ENCODE peak calls at places on chromosome 14, in six cellular contexts. One of them, this sample, is unnamed.

GRCh38 chr14:65229431-65230286 is 127.3 kb upstream of the MAX start:
- DNase-seq in mucosa of descending colon: peak; percentile 57
- DNase-seq in neural progenitor cell: peak; percentile 68
- DNase-seq in CD8-positive, alpha-beta memory T cell: no peak
- DNase-seq in lung: no peak
- DNase-seq in lower lobe of right lung: peak; percentile 56
- DNase-seq in this sample: no peak

GRCh38 chr14:52944267-52944666 is 6.6 kb downstream of the FERMT2 start:
- DNase-seq in mucosa of descending colon: no peak
- DNase-seq in CD8-positive, alpha-beta memory T cell: no peak
- DNase-seq in lung: no peak
- DNase-seq in lower lobe of right lung: no peak
- DNase-seq in neural progenitor cell: no peak
- DNase-seq in this sample: no peak

GRCh38 chr14:74868739-74869138 is 7.2 kb downstream of the PROX2 start:
- DNase-seq in lung: no peak
- DNase-seq in mucosa of descending colon: no peak
- DNase-seq in CD8-positive, alpha-beta memory T cell: no peak
- DNase-seq in neural progenitor cell: no peak
- DNase-seq in lower lobe of right lung: no peak
- DNase-seq in this sample: no peak

GRCh38 chr14:52395728-52396127 is 81.6 kb downstream of the PTGER2 start:
- DNase-seq in neural progenitor cell: no peak
- DNase-seq in lung: no peak
- DNase-seq in mucosa of descending colon: no peak
- DNase-seq in CD8-positive, alpha-beta memory T cell: no peak
- DNase-seq in lower lobe of right lung: no peak
- DNase-seq in this sample: no peak

GRCh38 chr14:88552859-88553258 is 1.9 kb downstream of the PTPN21 start:
- DNase-seq in lung: no peak
- DNase-seq in lower lobe of right lung: no peak
- DNase-seq in CD8-positive, alpha-beta memory T cell: no peak
- DNase-seq in mucosa of descending colon: no peak
- DNase-seq in neural progenitor cell: no peak
- DNase-seq in this sample: no peak

GRCh38 chr14:98606041-98606640 is 665.9 kb downstream of the BCL11B start:
- DNase-seq in lung: no peak
- DNase-seq in neural progenitor cell: no peak
- DNase-seq in mucosa of descending colon: no peak
- DNase-seq in lower lobe of right lung: no peak
- DNase-seq in CD8-positive, alpha-beta memory T cell: no peak
- DNase-seq in this sample: no peak

GRCh38 chr14:33780035-33780434 is 170.8 kb downstream of the EGLN3 start:
- DNase-seq in neural progenitor cell: no peak
- DNase-seq in lung: no peak
- DNase-seq in lower lobe of right lung: no peak
- DNase-seq in mucosa of descending colon: no peak
- DNase-seq in CD8-positive, alpha-beta memory T cell: no peak
- DNase-seq in this sample: no peak

GRCh38 chr14:41137741-41138140 is 468.9 kb upstream of the LRFN5 start:
- DNase-seq in lung: no peak
- DNase-seq in lower lobe of right lung: no peak
- DNase-seq in mucosa of descending colon: no peak
- DNase-seq in neural progenitor cell: no peak
- DNase-seq in CD8-positive, alpha-beta memory T cell: no peak
- DNase-seq in this sample: no peak

GRCh38 chr14:104665663-104666522 is 23.5 kb upstream of the INF2 start:
- DNase-seq in CD8-positive, alpha-beta memory T cell: no peak
- DNase-seq in mucosa of descending colon: peak; percentile 81
- DNase-seq in lung: no peak
- DNase-seq in neural progenitor cell: peak; percentile 95
- DNase-seq in lower lobe of right lung: no peak
- DNase-seq in this sample: no peak

GRCh38 chr14:95533822-95534221 is 1.0 kb upstream of the GLRX5 start:
- DNase-seq in lung: no peak
- DNase-seq in mucosa of descending colon: peak; percentile 53
- DNase-seq in lower lobe of right lung: no peak
- DNase-seq in CD8-positive, alpha-beta memory T cell: no peak
- DNase-seq in neural progenitor cell: peak; percentile 37
- DNase-seq in this sample: no peak

GRCh38 chr14:67387195-67387594 is 24.8 kb downstream of the PLEK2 start:
- DNase-seq in neural progenitor cell: no peak
- DNase-seq in CD8-positive, alpha-beta memory T cell: no peak
- DNase-seq in lung: no peak
- DNase-seq in mucosa of descending colon: no peak
- DNase-seq in lower lobe of right lung: no peak
- DNase-seq in this sample: no peak

GRCh38 chr14:64721391-64721791 is 17.2 kb downstream of the PLEKHG3 start:
- DNase-seq in lower lobe of right lung: no peak
- DNase-seq in mucosa of descending colon: peak; percentile 72
- DNase-seq in lung: no peak
- DNase-seq in CD8-positive, alpha-beta memory T cell: no peak
- DNase-seq in neural progenitor cell: no peak
- DNase-seq in this sample: no peak

GRCh38 chr14:103260629-103261124 is 73.4 kb upstream of the EIF5 start:
- DNase-seq in CD8-positive, alpha-beta memory T cell: no peak
- DNase-seq in neural progenitor cell: no peak
- DNase-seq in lower lobe of right lung: peak; percentile 59
- DNase-seq in mucosa of descending colon: peak; percentile 58
- DNase-seq in lung: peak; percentile 42
- DNase-seq in this sample: peak; percentile 81

GRCh38 chr14:21534576-21534975 is 8.4 kb upstream of the SALL2 start:
- DNase-seq in lower lobe of right lung: no peak
- DNase-seq in lung: no peak
- DNase-seq in mucosa of descending colon: no peak
- DNase-seq in CD8-positive, alpha-beta memory T cell: no peak
- DNase-seq in neural progenitor cell: peak; percentile 63
- DNase-seq in this sample: no peak

GRCh38 chr14:77663289-77663688 is 44.5 kb downstream of the ALKBH1 start:
- DNase-seq in lower lobe of right lung: no peak
- DNase-seq in mucosa of descending colon: no peak
- DNase-seq in lung: no peak
- DNase-seq in neural progenitor cell: no peak
- DNase-seq in CD8-positive, alpha-beta memory T cell: no peak
- DNase-seq in this sample: no peak

GRCh38 chr14:34501997-34502396 is 37.5 kb downstream of the EAPP start:
- DNase-seq in lower lobe of right lung: no peak
- DNase-seq in mucosa of descending colon: no peak
- DNase-seq in lung: no peak
- DNase-seq in CD8-positive, alpha-beta memory T cell: no peak
- DNase-seq in neural progenitor cell: no peak
- DNase-seq in this sample: no peak

GRCh38 chr14:56057071-56057865 is 60.9 kb upstream of the PELI2 start:
- DNase-seq in mucosa of descending colon: no peak
- DNase-seq in neural progenitor cell: peak; percentile 73
- DNase-seq in CD8-positive, alpha-beta memory T cell: no peak
- DNase-seq in lower lobe of right lung: no peak
- DNase-seq in lung: no peak
- DNase-seq in this sample: no peak

GRCh38 chr14:34018564-34019244 is 67.8 kb upstream of the EGLN3 start:
- DNase-seq in neural progenitor cell: no peak
- DNase-seq in CD8-positive, alpha-beta memory T cell: no peak
- DNase-seq in lung: no peak
- DNase-seq in lower lobe of right lung: no peak
- DNase-seq in mucosa of descending colon: no peak
- DNase-seq in this sample: peak; percentile 81

GRCh38 chr14:74980746-74981661 is 21.7 kb upstream of the EIF2B2 start:
- DNase-seq in mucosa of descending colon: no peak
- DNase-seq in CD8-positive, alpha-beta memory T cell: no peak
- DNase-seq in lung: no peak
- DNase-seq in neural progenitor cell: peak; percentile 96
- DNase-seq in lower lobe of right lung: no peak
- DNase-seq in this sample: no peak

GRCh38 chr14:90429764-90430163 is 32.9 kb downstream of the CALM1 start:
- DNase-seq in mucosa of descending colon: no peak
- DNase-seq in CD8-positive, alpha-beta memory T cell: no peak
- DNase-seq in lower lobe of right lung: no peak
- DNase-seq in neural progenitor cell: no peak
- DNase-seq in lung: no peak
- DNase-seq in this sample: no peak

GRCh38 chr14:23638414-23639047 is 2.4 kb downstream of the DHRS2 start:
- DNase-seq in lower lobe of right lung: no peak
- DNase-seq in CD8-positive, alpha-beta memory T cell: no peak
- DNase-seq in neural progenitor cell: no peak
- DNase-seq in lung: no peak
- DNase-seq in mucosa of descending colon: no peak
- DNase-seq in this sample: no peak

GRCh38 chr14:100438678-100439592 is 115.8 kb downstream of the SLC25A47 start:
- DNase-seq in lower lobe of right lung: peak; percentile 64
- DNase-seq in lung: peak; percentile 54
- DNase-seq in neural progenitor cell: no peak
- DNase-seq in CD8-positive, alpha-beta memory T cell: no peak
- DNase-seq in mucosa of descending colon: peak; percentile 84
- DNase-seq in this sample: peak; percentile 53

GRCh38 chr14:104749111-104749649 is 3.8 kb upstream of the SIVA1 start:
- DNase-seq in neural progenitor cell: peak; percentile 42
- DNase-seq in mucosa of descending colon: peak; percentile 68
- DNase-seq in lower lobe of right lung: no peak
- DNase-seq in lung: no peak
- DNase-seq in CD8-positive, alpha-beta memory T cell: no peak
- DNase-seq in this sample: no peak

GRCh38 chr14:76773956-76774355 is 12.7 kb downstream of the VASH1 start:
- DNase-seq in neural progenitor cell: no peak
- DNase-seq in CD8-positive, alpha-beta memory T cell: no peak
- DNase-seq in lower lobe of right lung: no peak
- DNase-seq in mucosa of descending colon: no peak
- DNase-seq in lung: peak; percentile 27
- DNase-seq in this sample: peak; percentile 54

GRCh38 chr14:24317141-24317927 is 6.0 kb downstream of the LTB4R start:
- DNase-seq in neural progenitor cell: no peak
- DNase-seq in mucosa of descending colon: no peak
- DNase-seq in lung: no peak
- DNase-seq in CD8-positive, alpha-beta memory T cell: no peak
- DNase-seq in lower lobe of right lung: no peak
- DNase-seq in this sample: no peak

GRCh38 chr14:57078054-57078453 is 190.7 kb downstream of the EXOC5 start:
- DNase-seq in lower lobe of right lung: no peak
- DNase-seq in CD8-positive, alpha-beta memory T cell: no peak
- DNase-seq in mucosa of descending colon: no peak
- DNase-seq in neural progenitor cell: no peak
- DNase-seq in lung: no peak
- DNase-seq in this sample: no peak

GRCh38 chr14:23056956-23057756 is at the start of gene CDH24:
- DNase-seq in lung: peak; percentile 63
- DNase-seq in mucosa of descending colon: peak; percentile 86
- DNase-seq in neural progenitor cell: peak; percentile 94
- DNase-seq in CD8-positive, alpha-beta memory T cell: peak; percentile 67
- DNase-seq in lower lobe of right lung: peak; percentile 79
- DNase-seq in this sample: no peak

GRCh38 chr14:64212666-64213065 is 81.5 kb downstream of the ESR2 start:
- DNase-seq in lung: no peak
- DNase-seq in mucosa of descending colon: no peak
- DNase-seq in lower lobe of right lung: no peak
- DNase-seq in CD8-positive, alpha-beta memory T cell: no peak
- DNase-seq in neural progenitor cell: no peak
- DNase-seq in this sample: no peak

GRCh38 chr14:94021416-94022157 is 4.6 kb upstream of the OTUB2 start:
- DNase-seq in lower lobe of right lung: no peak
- DNase-seq in lung: no peak
- DNase-seq in CD8-positive, alpha-beta memory T cell: no peak
- DNase-seq in neural progenitor cell: no peak
- DNase-seq in mucosa of descending colon: no peak
- DNase-seq in this sample: no peak

GRCh38 chr14:101120636-101121398 is 217.3 kb upstream of the RTL1 start:
- DNase-seq in lung: peak; percentile 55
- DNase-seq in mucosa of descending colon: no peak
- DNase-seq in lower lobe of right lung: peak; percentile 81
- DNase-seq in neural progenitor cell: no peak
- DNase-seq in CD8-positive, alpha-beta memory T cell: no peak
- DNase-seq in this sample: peak; percentile 59

GRCh38 chr14:95514131-95515079 is 2.0 kb downstream of the SYNE3 start:
- DNase-seq in lower lobe of right lung: peak; percentile 54
- DNase-seq in CD8-positive, alpha-beta memory T cell: no peak
- DNase-seq in lung: no peak
- DNase-seq in mucosa of descending colon: peak; percentile 25
- DNase-seq in neural progenitor cell: no peak
- DNase-seq in this sample: no peak

GRCh38 chr14:69633238-69633637 is 21.8 kb downstream of the SUSD6 start:
- DNase-seq in neural progenitor cell: no peak
- DNase-seq in mucosa of descending colon: no peak
- DNase-seq in lower lobe of right lung: no peak
- DNase-seq in lung: no peak
- DNase-seq in CD8-positive, alpha-beta memory T cell: no peak
- DNase-seq in this sample: no peak

GRCh38 chr14:68546839-68547238 is 246.0 kb downstream of the ZFP36L1 start:
- DNase-seq in neural progenitor cell: no peak
- DNase-seq in lung: no peak
- DNase-seq in CD8-positive, alpha-beta memory T cell: no peak
- DNase-seq in lower lobe of right lung: no peak
- DNase-seq in mucosa of descending colon: no peak
- DNase-seq in this sample: peak; percentile 79
- H3K4me3 ChIP-seq in neural progenitor cell: no peak overlapping the region
- H3K4me3 ChIP-seq in lung: no peak overlapping the region
- H3K4me3 ChIP-seq in CD8-positive, alpha-beta memory T cell: no peak overlapping the region
- H3K4me3 ChIP-seq in lower lobe of right lung: no peak overlapping the region
- H3K4me3 ChIP-seq in mucosa of descending colon: no peak overlapping the region
- H3K4me3 ChIP-seq in this sample: no peak overlapping the region

GRCh38 chr14:60251877-60252276 is 2.9 kb downstream of the PPM1A start:
- DNase-seq in neural progenitor cell: no peak
- DNase-seq in mucosa of descending colon: no peak
- DNase-seq in CD8-positive, alpha-beta memory T cell: no peak
- DNase-seq in lower lobe of right lung: no peak
- DNase-seq in lung: no peak
- DNase-seq in this sample: no peak
- H3K4me3 ChIP-seq in neural progenitor cell: peak overlapping the region; percentile 74
- H3K4me3 ChIP-seq in mucosa of descending colon: no peak overlapping the region
- H3K4me3 ChIP-seq in CD8-positive, alpha-beta memory T cell: no peak overlapping the region
- H3K4me3 ChIP-seq in lower lobe of right lung: peak overlapping the region; percentile 76
- H3K4me3 ChIP-seq in lung: no peak overlapping the region
- H3K4me3 ChIP-seq in this sample: no peak overlapping the region

GRCh38 chr14:102234331-102235264 is 70.4 kb downstream of the MOK start:
- DNase-seq in CD8-positive, alpha-beta memory T cell: no peak
- DNase-seq in mucosa of descending colon: no peak
- DNase-seq in neural progenitor cell: no peak
- DNase-seq in lower lobe of right lung: no peak
- DNase-seq in lung: no peak
- DNase-seq in this sample: no peak
- H3K4me3 ChIP-seq in CD8-positive, alpha-beta memory T cell: no peak overlapping the region
- H3K4me3 ChIP-seq in mucosa of descending colon: no peak overlapping the region
- H3K4me3 ChIP-seq in neural progenitor cell: no peak overlapping the region
- H3K4me3 ChIP-seq in lower lobe of right lung: no peak overlapping the region
- H3K4me3 ChIP-seq in lung: no peak overlapping the region
- H3K4me3 ChIP-seq in this sample: peak overlapping the region; percentile 22

DNA sequence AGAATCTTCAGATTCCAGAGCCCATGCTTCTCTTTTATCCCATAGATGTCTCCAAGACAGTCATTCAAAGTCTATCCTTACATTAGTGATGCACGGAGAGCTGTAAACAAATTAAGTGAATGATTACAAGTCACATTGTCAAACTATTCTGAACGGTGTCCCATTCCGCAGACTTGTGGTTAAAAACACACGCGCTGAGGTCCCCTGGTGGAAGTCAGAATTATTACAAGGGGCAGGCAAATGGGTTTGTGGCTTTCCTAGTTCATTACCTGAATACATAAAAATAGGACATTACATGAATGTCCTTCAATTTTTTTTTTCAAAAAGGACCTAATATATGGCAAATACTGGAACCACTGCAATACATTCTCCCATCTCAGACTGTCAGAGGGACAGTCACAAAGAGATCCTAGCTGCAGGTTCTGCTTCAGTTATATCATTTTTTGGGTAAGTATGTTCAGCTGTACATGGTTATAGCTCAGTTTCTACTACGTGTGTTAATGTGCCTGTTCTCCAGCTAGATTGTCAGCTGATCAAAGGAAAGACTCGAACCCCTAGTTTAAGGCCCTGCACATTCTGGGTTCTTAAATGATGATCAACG is 53.1 kb upstream of the STON2 start:
- DNase-seq in CD8-positive, alpha-beta memory T cell: no peak
- DNase-seq in mucosa of descending colon: peak; percentile 60
- DNase-seq in lung: peak; percentile 52
- DNase-seq in neural progenitor cell: peak; percentile 72
- DNase-seq in lower lobe of right lung: no peak
- DNase-seq in this sample: no peak
- H3K4me3 ChIP-seq in CD8-positive, alpha-beta memory T cell: no peak overlapping the region
- H3K4me3 ChIP-seq in mucosa of descending colon: no peak overlapping the region
- H3K4me3 ChIP-seq in lung: no peak overlapping the region
- H3K4me3 ChIP-seq in neural progenitor cell: no peak overlapping the region
- H3K4me3 ChIP-seq in lower lobe of right lung: no peak overlapping the region
- H3K4me3 ChIP-seq in this sample: no peak overlapping the region